ENCODE peak calls at places on chromosome 16, in five cellular contexts. O is SK-N-SH, Q is GM12878, T is HCT116, Z is HepG2. Y is an unnamed sample.

GRCh38 chr16:56513972-56514371 is 5.9 kb downstream of the BBS2 start:
- DNase-seq in Z (peak), O (peak), Q (peak), T (peak), Y (peak)

GRCh38 chr16:17173134-17173729 is 297.5 kb downstream of the XYLT1 start:
- DNase-seq in T (no peak), Q (no peak), O (no peak), Z (peak), Y (no peak)

GRCh38 chr16:67936124-67936875 is at the start of gene PSMB10:
- DNase-seq in O (peak), Q (no peak), Z (peak), T (no peak), Y (peak)

GRCh38 chr16:78240459-78241222 is 141.2 kb downstream of the WWOX start:
- DNase-seq in Q (no peak), Z (peak), T (no peak), O (no peak), Y (no peak)

GRCh38 chr16:81493755-81494433 is 49.3 kb downstream of the CMIP start:
- DNase-seq in T (peak), Z (peak), Q (no peak), O (no peak), Y (peak)

GRCh38 chr16:57667526-57668258 is 414 bp upstream of the ADGRG3 start:
- DNase-seq in O (peak), Q (no peak), T (no peak), Z (peak), Y (peak)

GRCh38 chr16:55418586-55418985 is 60.4 kb upstream of the MMP2 start:
- DNase-seq in Q (no peak), Z (no peak), O (no peak), T (no peak), Y (no peak)

GRCh38 chr16:75113046-75113491 is 3.5 kb downstream of the LDHD start:
- DNase-seq in Z (no peak), Q (no peak), T (no peak), O (no peak), Y (no peak)

GRCh38 chr16:87722590-87723223 is 43.1 kb downstream of the KLHDC4 start:
- DNase-seq in T (no peak), Q (no peak), Z (no peak), O (peak), Y (no peak)

GRCh38 chr16:23027386-23027785 is 121.9 kb downstream of the USP31 start:
- DNase-seq in Z (no peak), O (no peak), Q (no peak), T (no peak), Y (no peak)

GRCh38 chr16:87060026-87060986 is 256.9 kb downstream of the C16orf95 start:
- DNase-seq in Q (no peak), T (no peak), Z (no peak), O (no peak), Y (no peak)

GRCh38 chr16:14095883-14096551 is 24.9 kb downstream of the MRTFB start:
- DNase-seq in T (peak), Q (no peak), Z (no peak), O (no peak), Y (no peak)

GRCh38 chr16:8717892-8718400 is 43.5 kb downstream of the ABAT start:
- DNase-seq in T (no peak), Z (no peak), O (no peak), Q (no peak), Y (no peak)

GRCh38 chr16:59633996-59634579 is 900.0 kb upstream of the GOT2 start:
- DNase-seq in Z (no peak), Q (no peak), O (no peak), T (no peak), Y (no peak)

GRCh38 chr16:54526916-54527315 is 240.3 kb upstream of the IRX3 start:
- DNase-seq in Z (no peak), Q (no peak), O (no peak), T (no peak), Y (no peak)

GRCh38 chr16:2042171-2042570 is 5.5 kb downstream of the NTHL1 start:
- DNase-seq in O (no peak), Z (no peak), Q (no peak), T (no peak), Y (no peak)

GRCh38 chr16:67173808-67174705 is 3.7 kb downstream of the NOL3 start:
- DNase-seq in Z (peak), O (peak), T (no peak), Q (no peak), Y (no peak)

GRCh38 chr16:2483160-2483559 is 8.2 kb downstream of the TBC1D24 start:
- DNase-seq in Q (no peak), Z (no peak), O (peak), T (no peak), Y (no peak)

GRCh38 chr16:24111903-24112302 is 144.2 kb upstream of the CACNG3 start:
- DNase-seq in Z (no peak), Q (no peak), T (no peak), O (no peak), Y (no peak)

GRCh38 chr16:67388191-67388590 is 5.1 kb downstream of the TPPP3 start:
- DNase-seq in Q (no peak), T (no peak), O (no peak), Z (no peak), Y (no peak)

GRCh38 chr16:61887903-61888302 is 148.3 kb downstream of the CDH8 start:
- DNase-seq in T (no peak), Z (no peak), O (no peak), Q (peak), Y (no peak)

GRCh38 chr16:66928702-66929388 is 3.5 kb upstream of the RRAD start:
- DNase-seq in Q (no peak), T (no peak), O (peak), Z (peak), Y (peak)

GRCh38 chr16:88622866-88623265 is 15.5 kb upstream of the IL17C start:
- DNase-seq in T (no peak), O (no peak), Q (no peak), Z (no peak), Y (no peak)

GRCh38 chr16:11497851-11498289 is 88.8 kb downstream of the LITAF start:
- DNase-seq in O (no peak), T (peak), Z (peak), Q (no peak), Y (no peak)

GRCh38 chr16:86222541-86222940 is 287.8 kb upstream of the FOXF1 start:
- DNase-seq in Q (no peak), Z (no peak), T (no peak), O (no peak), Y (no peak)

GRCh38 chr16:8669481-8669880 is 4.9 kb upstream of the ABAT start:
- DNase-seq in T (no peak), Q (no peak), Z (no peak), O (no peak), Y (no peak)

GRCh38 chr16:69618307-69618706 is 52.5 kb downstream of the NFAT5 start:
- DNase-seq in Z (no peak), T (no peak), Q (no peak), O (no peak), Y (no peak)

GRCh38 chr16:69620564-69620963 is 54.8 kb downstream of the NFAT5 start:
- DNase-seq in T (no peak), O (no peak), Z (no peak), Q (no peak), Y (no peak)

GRCh38 chr16:69618721-69619120 is 53.0 kb downstream of the NFAT5 start:
- DNase-seq in Q (no peak), O (no peak), Z (no peak), T (no peak), Y (no peak)

GRCh38 chr16:69619514-69619913 is 53.7 kb downstream of the NFAT5 start:
- DNase-seq in T (no peak), Z (no peak), Q (no peak), O (peak), Y (peak)

DNA sequence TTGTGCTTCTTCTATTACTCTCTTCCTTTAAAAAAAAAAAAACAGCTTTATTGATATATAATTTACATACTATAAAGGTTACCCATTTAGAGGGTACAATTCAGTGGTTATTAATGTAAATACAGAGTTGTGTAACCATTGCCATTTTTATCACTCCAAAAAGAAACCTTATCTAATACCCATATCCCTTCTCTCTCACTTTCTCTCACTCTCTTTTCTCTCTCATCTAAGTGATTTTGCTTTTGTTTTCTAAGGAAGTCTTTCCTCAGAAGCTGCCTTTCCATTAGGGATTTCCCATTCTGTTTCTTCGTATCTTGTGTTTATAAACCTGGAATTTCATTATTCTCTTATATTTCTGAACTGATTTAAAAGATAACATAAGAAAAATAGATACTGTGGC is 55.5 kb downstream of the NFAT5 start:
- DNase-seq in Q (no peak), O (no peak), T (no peak), Z (no peak), Y (no peak)
- TF ChIP-seq ZBTB33 in Q (no peak), O (no peak), T (no peak), Z (no peak), Y (no peak)

DNA sequence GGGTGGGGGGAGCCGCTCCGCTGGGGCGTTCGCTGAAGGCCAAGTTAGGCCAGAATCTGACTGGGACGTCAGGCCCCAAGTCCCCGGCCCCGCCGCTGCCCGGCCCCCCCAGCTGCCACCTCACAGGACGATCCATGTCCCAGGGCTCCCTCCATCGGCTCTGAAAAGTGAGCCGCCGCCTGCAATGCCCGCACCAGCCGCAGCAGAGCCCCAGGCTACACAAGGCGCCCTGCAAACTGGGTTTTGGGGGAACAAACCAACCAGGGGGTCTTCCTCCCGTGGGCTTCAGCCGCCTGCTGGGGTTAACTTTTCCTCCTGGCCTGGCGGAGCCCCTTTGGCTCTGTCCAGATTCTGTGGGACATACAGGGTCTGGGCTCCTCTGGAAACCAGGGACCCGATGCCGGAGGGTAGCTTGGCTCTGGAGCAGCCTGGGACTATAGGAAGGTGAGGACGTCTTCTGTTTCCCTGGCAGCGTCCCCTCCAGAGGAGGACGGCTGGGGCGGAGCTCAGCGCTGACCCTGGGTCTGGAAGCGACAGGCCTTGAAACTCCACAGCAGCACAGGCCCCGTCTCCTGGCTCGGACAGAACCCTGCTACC is 835 bp downstream of the NME4 start:
- DNase-seq in T (peak), O (peak), Z (peak), Q (no peak), Y (no peak)
- TF ChIP-seq ZBTB33 in T (no peak), O (no peak), Z (no peak), Q (no peak), Y (no peak)

GRCh38 chr16:26169451-26169850 is 477.7 kb downstream of the HS3ST4 start:
- DNase-seq in Z (no peak), Q (no peak), O (no peak), T (no peak), Y (no peak)
- TF ChIP-seq ZBTB33 in Z (no peak), Q (no peak), O (no peak), T (no peak), Y (no peak)

DNA sequence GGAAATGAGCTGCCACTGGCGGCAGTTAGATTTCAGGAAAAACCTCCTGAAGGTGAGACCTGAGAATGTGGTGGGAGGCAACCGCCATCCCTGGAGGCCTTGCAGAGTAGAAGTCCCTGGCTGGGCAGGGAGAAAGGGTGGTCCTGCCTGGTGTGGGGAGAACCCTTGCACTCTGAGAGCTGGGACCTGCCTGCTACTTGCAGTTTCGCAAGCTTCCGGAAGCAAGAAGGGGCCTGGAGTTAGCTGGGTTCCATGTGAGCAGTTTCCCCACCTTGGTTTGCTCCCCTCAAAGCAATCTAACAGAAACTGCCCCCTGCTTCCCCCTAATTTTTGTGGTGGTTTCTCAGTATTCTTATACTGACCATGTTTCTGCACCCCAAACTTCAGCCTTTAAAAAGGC is 6.5 kb downstream of the ZNF629 start:
- DNase-seq in Q (no peak), T (no peak), O (no peak), Z (no peak), Y (no peak)
- TF ChIP-seq ZBTB33 in Q (no peak), T (no peak), O (no peak), Z (no peak), Y (no peak)

GRCh38 chr16:28149016-28149888 is 62.5 kb downstream of the XPO6 start:
- DNase-seq in Z (no peak), Q (no peak), O (no peak), T (no peak), Y (no peak)
- TF ChIP-seq ZBTB33 in Z (no peak), Q (no peak), O (no peak), T (no peak), Y (no peak)

GRCh38 chr16:5328546-5328945 is 231.0 kb upstream of the EEF2KMT start:
- DNase-seq in O (peak), Z (no peak), T (no peak), Q (no peak), Y (peak)
- TF ChIP-seq ZBTB33 in O (no peak), Z (no peak), T (no peak), Q (no peak), Y (no peak)

GRCh38 chr16:47644166-47644565 is 183.0 kb downstream of the PHKB start:
- DNase-seq in O (no peak), Z (no peak), Q (no peak), T (no peak), Y (no peak)
- TF ChIP-seq ZBTB33 in O (no peak), Z (no peak), Q (no peak), T (no peak), Y (no peak)

DNA sequence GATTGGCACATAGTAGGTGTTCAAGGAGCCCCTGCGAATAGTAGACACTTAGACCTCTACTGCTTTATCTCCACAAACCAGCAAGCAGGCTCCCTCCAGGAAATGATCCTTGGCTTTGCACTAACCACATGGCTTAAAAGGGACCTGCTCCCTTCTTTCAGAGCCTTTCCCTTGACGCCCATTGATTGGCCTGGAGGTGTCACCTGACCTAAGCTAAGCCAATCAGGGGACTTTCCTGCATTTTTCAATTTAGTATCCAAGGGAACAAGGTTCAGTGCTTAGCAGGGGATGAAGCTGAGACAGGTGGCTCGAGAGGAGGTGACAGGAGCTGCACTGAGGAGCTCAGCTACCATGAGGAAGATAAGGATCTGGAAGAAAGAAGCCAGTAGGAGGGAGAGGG is 52.8 kb downstream of the CLEC19A start:
- DNase-seq in Z (no peak), Q (no peak), T (peak), O (no peak), Y (peak)
- TF ChIP-seq ZBTB33 in Z (no peak), Q (no peak), T (no peak), O (no peak), Y (no peak)

DNA sequence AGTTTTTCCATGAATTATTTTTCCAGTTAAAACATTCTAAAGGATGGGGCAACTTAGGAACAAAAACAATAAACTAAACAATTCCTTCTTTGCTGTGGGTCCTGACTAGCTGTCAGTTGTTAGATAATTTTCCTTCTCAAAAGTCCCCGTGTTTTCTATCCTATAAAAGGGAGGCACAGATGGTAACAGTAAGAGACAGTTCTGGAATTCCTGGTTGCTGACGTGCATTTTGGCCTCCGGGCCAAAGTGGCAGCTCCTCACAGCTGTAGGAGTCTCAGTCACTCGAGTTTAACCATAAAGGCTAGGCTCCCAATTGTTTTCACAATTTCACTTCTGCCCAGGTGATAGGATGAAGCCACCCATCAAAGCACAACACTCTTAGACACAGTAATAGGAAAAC is 77.0 kb upstream of the ZNF423 start:
- DNase-seq in T (no peak), O (no peak), Z (no peak), Q (no peak), Y (no peak)
- TF ChIP-seq ZBTB33 in T (no peak), O (no peak), Z (no peak), Q (no peak), Y (no peak)

GRCh38 chr16:71882505-71883192 is 1.3 kb downstream of the ZNF821 start:
- DNase-seq in Z (peak), Q (peak), T (peak), O (peak), Y (peak)
- TF ChIP-seq ZBTB33 in Z (no peak), Q (no peak), T (no peak), O (no peak), Y (no peak)

Y was measured in K562.